ENCODE peak calls at places on chromosomes 1 and 21, in eight cellular contexts. One of them, this sample, is unnamed.

GRCh38 chr1:34479731-34480130 is 275.1 kb upstream of the GJB5 start:
- DNase-seq in NB4: no peak
- DNase-seq in GM13976: no peak
- DNase-seq in left lung: no peak
- DNase-seq in endothelial cell: no peak
- DNase-seq in astrocyte of the spinal cord: no peak
- DNase-seq in tibial artery: no peak
- DNase-seq in SK-N-SH: peak
- DNase-seq in this sample: no peak

GRCh38 chr1:1066403-1067283 is 7.5 kb downstream of the RNF223 start:
- DNase-seq in NB4: no peak
- DNase-seq in astrocyte of the spinal cord: no peak
- DNase-seq in left lung: no peak
- DNase-seq in SK-N-SH: no peak
- DNase-seq in GM13976: no peak
- DNase-seq in endothelial cell: no peak
- DNase-seq in tibial artery: no peak
- DNase-seq in this sample: peak

GRCh38 chr21:41478319-41479177 is 29.4 kb downstream of the TMPRSS2 start:
- DNase-seq in NB4: no peak
- DNase-seq in astrocyte of the spinal cord: no peak
- DNase-seq in left lung: no peak
- DNase-seq in SK-N-SH: no peak
- DNase-seq in endothelial cell: no peak
- DNase-seq in GM13976: no peak
- DNase-seq in tibial artery: no peak
- DNase-seq in this sample: peak

GRCh38 chr1:89771991-89772560 is 48.8 kb upstream of the LRRC8D start:
- DNase-seq in NB4: no peak
- DNase-seq in astrocyte of the spinal cord: no peak
- DNase-seq in GM13976: no peak
- DNase-seq in endothelial cell: no peak
- DNase-seq in SK-N-SH: no peak
- DNase-seq in tibial artery: no peak
- DNase-seq in left lung: no peak
- DNase-seq in this sample: no peak

GRCh38 chr1:157085416-157085815 is 14.2 kb downstream of the ETV3L start:
- DNase-seq in NB4: peak
- DNase-seq in left lung: no peak
- DNase-seq in GM13976: no peak
- DNase-seq in tibial artery: no peak
- DNase-seq in astrocyte of the spinal cord: no peak
- DNase-seq in SK-N-SH: no peak
- DNase-seq in endothelial cell: no peak
- DNase-seq in this sample: no peak

GRCh38 chr1:2459757-2460156 is 16.3 kb upstream of the PLCH2 start:
- DNase-seq in tibial artery: no peak
- DNase-seq in NB4: no peak
- DNase-seq in GM13976: no peak
- DNase-seq in SK-N-SH: peak
- DNase-seq in astrocyte of the spinal cord: peak
- DNase-seq in left lung: no peak
- DNase-seq in endothelial cell: no peak
- DNase-seq in this sample: peak

GRCh38 chr1:85118751-85119150 is 70.5 kb upstream of the MCOLN3 start:
- DNase-seq in left lung: no peak
- DNase-seq in endothelial cell: no peak
- DNase-seq in tibial artery: no peak
- DNase-seq in NB4: no peak
- DNase-seq in SK-N-SH: no peak
- DNase-seq in GM13976: no peak
- DNase-seq in astrocyte of the spinal cord: no peak
- DNase-seq in this sample: no peak

GRCh38 chr1:12132078-12132477 is 34.7 kb upstream of the TNFRSF1B start:
- DNase-seq in NB4: no peak
- DNase-seq in tibial artery: no peak
- DNase-seq in GM13976: no peak
- DNase-seq in SK-N-SH: no peak
- DNase-seq in endothelial cell: no peak
- DNase-seq in astrocyte of the spinal cord: no peak
- DNase-seq in left lung: peak
- DNase-seq in this sample: peak

GRCh38 chr1:56473582-56474270 is 105.6 kb downstream of the PLPP3 start:
- DNase-seq in NB4: no peak
- DNase-seq in GM13976: no peak
- DNase-seq in endothelial cell: no peak
- DNase-seq in left lung: no peak
- DNase-seq in tibial artery: no peak
- DNase-seq in SK-N-SH: no peak
- DNase-seq in astrocyte of the spinal cord: no peak
- DNase-seq in this sample: no peak

GRCh38 chr1:3975903-3976630 is 76.0 kb upstream of the C1orf174 start:
- DNase-seq in astrocyte of the spinal cord: no peak
- DNase-seq in NB4: no peak
- DNase-seq in tibial artery: no peak
- DNase-seq in GM13976: no peak
- DNase-seq in SK-N-SH: no peak
- DNase-seq in left lung: no peak
- DNase-seq in endothelial cell: no peak
- DNase-seq in this sample: no peak

GRCh38 chr21:36627242-36627641 is 71.7 kb upstream of the SIM2 start:
- DNase-seq in left lung: no peak
- DNase-seq in NB4: no peak
- DNase-seq in GM13976: no peak
- DNase-seq in endothelial cell: no peak
- DNase-seq in astrocyte of the spinal cord: peak
- DNase-seq in SK-N-SH: no peak
- DNase-seq in tibial artery: no peak
- DNase-seq in this sample: no peak

GRCh38 chr1:212686591-212686990 is 13.0 kb downstream of the BATF3 start:
- DNase-seq in tibial artery: no peak
- DNase-seq in left lung: no peak
- DNase-seq in SK-N-SH: no peak
- DNase-seq in endothelial cell: no peak
- DNase-seq in GM13976: no peak
- DNase-seq in NB4: no peak
- DNase-seq in astrocyte of the spinal cord: no peak
- DNase-seq in this sample: no peak

GRCh38 chr21:23986214-23986613 is 1621.1 kb downstream of the MRPL39 start:
- DNase-seq in SK-N-SH: no peak
- DNase-seq in tibial artery: no peak
- DNase-seq in endothelial cell: no peak
- DNase-seq in GM13976: no peak
- DNase-seq in NB4: no peak
- DNase-seq in left lung: no peak
- DNase-seq in astrocyte of the spinal cord: no peak
- DNase-seq in this sample: no peak

GRCh38 chr1:240987928-240988327 is 369.1 kb downstream of the RGS7 start:
- DNase-seq in tibial artery: no peak
- DNase-seq in GM13976: no peak
- DNase-seq in endothelial cell: no peak
- DNase-seq in left lung: no peak
- DNase-seq in SK-N-SH: no peak
- DNase-seq in NB4: no peak
- DNase-seq in astrocyte of the spinal cord: peak
- DNase-seq in this sample: no peak

GRCh38 chr21:31151682-31152081 is 113.4 kb upstream of the KRTAP19-8 start:
- DNase-seq in SK-N-SH: peak
- DNase-seq in GM13976: no peak
- DNase-seq in tibial artery: no peak
- DNase-seq in left lung: no peak
- DNase-seq in NB4: peak
- DNase-seq in endothelial cell: no peak
- DNase-seq in astrocyte of the spinal cord: no peak
- DNase-seq in this sample: no peak

GRCh38 chr21:33858672-33859372 is 56.8 kb downstream of the ATP5PO start:
- DNase-seq in NB4: no peak
- DNase-seq in endothelial cell: no peak
- DNase-seq in GM13976: no peak
- DNase-seq in astrocyte of the spinal cord: no peak
- DNase-seq in left lung: no peak
- DNase-seq in SK-N-SH: no peak
- DNase-seq in tibial artery: no peak
- DNase-seq in this sample: no peak

GRCh38 chr1:25813734-25814471 is 5.9 kb upstream of the MTFR1L start:
- DNase-seq in NB4: peak
- DNase-seq in GM13976: no peak
- DNase-seq in endothelial cell: no peak
- DNase-seq in tibial artery: no peak
- DNase-seq in SK-N-SH: no peak
- DNase-seq in left lung: no peak
- DNase-seq in astrocyte of the spinal cord: no peak
- DNase-seq in this sample: peak
- TF ChIP-seq CTCF in NB4: peak
- TF ChIP-seq CTCF in GM13976: peak
- TF ChIP-seq CTCF in endothelial cell: no peak
- TF ChIP-seq CTCF in tibial artery: no peak
- TF ChIP-seq CTCF in SK-N-SH: no peak
- TF ChIP-seq CTCF in left lung: no peak
- TF ChIP-seq CTCF in astrocyte of the spinal cord: no peak
- TF ChIP-seq CTCF in this sample: no peak

GRCh38 chr1:62294211-62294610 is 25.0 kb downstream of the KANK4 start:
- DNase-seq in astrocyte of the spinal cord: peak
- DNase-seq in tibial artery: no peak
- DNase-seq in left lung: no peak
- DNase-seq in endothelial cell: peak
- DNase-seq in GM13976: no peak
- DNase-seq in NB4: peak
- DNase-seq in SK-N-SH: peak
- DNase-seq in this sample: no peak
- TF ChIP-seq CTCF in astrocyte of the spinal cord: peak
- TF ChIP-seq CTCF in tibial artery: no peak
- TF ChIP-seq CTCF in left lung: no peak
- TF ChIP-seq CTCF in endothelial cell: peak
- TF ChIP-seq CTCF in GM13976: no peak
- TF ChIP-seq CTCF in NB4: peak
- TF ChIP-seq CTCF in SK-N-SH: peak
- TF ChIP-seq CTCF in this sample: peak

GRCh38 chr1:30343562-30343961 is 379.8 kb downstream of the MATN1 start:
- DNase-seq in tibial artery: no peak
- DNase-seq in SK-N-SH: no peak
- DNase-seq in astrocyte of the spinal cord: no peak
- DNase-seq in GM13976: no peak
- DNase-seq in left lung: no peak
- DNase-seq in NB4: no peak
- DNase-seq in endothelial cell: no peak
- DNase-seq in this sample: no peak

GRCh38 chr1:30338765-30339164 is 384.6 kb downstream of the MATN1 start:
- DNase-seq in astrocyte of the spinal cord: no peak
- DNase-seq in endothelial cell: no peak
- DNase-seq in NB4: no peak
- DNase-seq in left lung: no peak
- DNase-seq in SK-N-SH: no peak
- DNase-seq in tibial artery: no peak
- DNase-seq in GM13976: no peak
- DNase-seq in this sample: no peak

GRCh38 chr1:30342535-30343141 is 380.7 kb downstream of the MATN1 start:
- DNase-seq in GM13976: no peak
- DNase-seq in tibial artery: peak
- DNase-seq in astrocyte of the spinal cord: no peak
- DNase-seq in left lung: no peak
- DNase-seq in SK-N-SH: no peak
- DNase-seq in endothelial cell: no peak
- DNase-seq in NB4: no peak
- DNase-seq in this sample: no peak

GRCh38 chr1:30339866-30340265 is 383.5 kb downstream of the MATN1 start:
- DNase-seq in astrocyte of the spinal cord: no peak
- DNase-seq in SK-N-SH: no peak
- DNase-seq in tibial artery: no peak
- DNase-seq in GM13976: no peak
- DNase-seq in NB4: no peak
- DNase-seq in left lung: no peak
- DNase-seq in endothelial cell: no peak
- DNase-seq in this sample: no peak

GRCh38 chr1:30340934-30341333 is 382.5 kb downstream of the MATN1 start:
- DNase-seq in astrocyte of the spinal cord: no peak
- DNase-seq in SK-N-SH: no peak
- DNase-seq in endothelial cell: no peak
- DNase-seq in NB4: no peak
- DNase-seq in tibial artery: no peak
- DNase-seq in left lung: no peak
- DNase-seq in GM13976: no peak
- DNase-seq in this sample: peak
- TF ChIP-seq CTCF in astrocyte of the spinal cord: no peak
- TF ChIP-seq CTCF in SK-N-SH: no peak
- TF ChIP-seq CTCF in endothelial cell: no peak
- TF ChIP-seq CTCF in NB4: no peak
- TF ChIP-seq CTCF in tibial artery: no peak
- TF ChIP-seq CTCF in left lung: no peak
- TF ChIP-seq CTCF in GM13976: no peak
- TF ChIP-seq CTCF in this sample: peak

GRCh38 chr1:79617777-79618176 is 611.2 kb upstream of the ADGRL4 start:
- DNase-seq in GM13976: no peak
- DNase-seq in left lung: no peak
- DNase-seq in SK-N-SH: no peak
- DNase-seq in astrocyte of the spinal cord: no peak
- DNase-seq in NB4: no peak
- DNase-seq in tibial artery: no peak
- DNase-seq in endothelial cell: no peak
- DNase-seq in this sample: no peak
- TF ChIP-seq CTCF in GM13976: no peak
- TF ChIP-seq CTCF in left lung: no peak
- TF ChIP-seq CTCF in SK-N-SH: peak
- TF ChIP-seq CTCF in astrocyte of the spinal cord: peak
- TF ChIP-seq CTCF in NB4: no peak
- TF ChIP-seq CTCF in tibial artery: no peak
- TF ChIP-seq CTCF in endothelial cell: peak
- TF ChIP-seq CTCF in this sample: peak

GRCh38 chr1:18324246-18324645 is 156.5 kb upstream of the KLHDC7A start:
- DNase-seq in NB4: no peak
- DNase-seq in endothelial cell: no peak
- DNase-seq in tibial artery: no peak
- DNase-seq in astrocyte of the spinal cord: no peak
- DNase-seq in GM13976: no peak
- DNase-seq in SK-N-SH: no peak
- DNase-seq in left lung: no peak
- DNase-seq in this sample: no peak
- TF ChIP-seq CTCF in NB4: peak
- TF ChIP-seq CTCF in endothelial cell: peak
- TF ChIP-seq CTCF in tibial artery: no peak
- TF ChIP-seq CTCF in astrocyte of the spinal cord: no peak
- TF ChIP-seq CTCF in GM13976: peak
- TF ChIP-seq CTCF in SK-N-SH: no peak
- TF ChIP-seq CTCF in left lung: no peak
- TF ChIP-seq CTCF in this sample: no peak

DNA sequence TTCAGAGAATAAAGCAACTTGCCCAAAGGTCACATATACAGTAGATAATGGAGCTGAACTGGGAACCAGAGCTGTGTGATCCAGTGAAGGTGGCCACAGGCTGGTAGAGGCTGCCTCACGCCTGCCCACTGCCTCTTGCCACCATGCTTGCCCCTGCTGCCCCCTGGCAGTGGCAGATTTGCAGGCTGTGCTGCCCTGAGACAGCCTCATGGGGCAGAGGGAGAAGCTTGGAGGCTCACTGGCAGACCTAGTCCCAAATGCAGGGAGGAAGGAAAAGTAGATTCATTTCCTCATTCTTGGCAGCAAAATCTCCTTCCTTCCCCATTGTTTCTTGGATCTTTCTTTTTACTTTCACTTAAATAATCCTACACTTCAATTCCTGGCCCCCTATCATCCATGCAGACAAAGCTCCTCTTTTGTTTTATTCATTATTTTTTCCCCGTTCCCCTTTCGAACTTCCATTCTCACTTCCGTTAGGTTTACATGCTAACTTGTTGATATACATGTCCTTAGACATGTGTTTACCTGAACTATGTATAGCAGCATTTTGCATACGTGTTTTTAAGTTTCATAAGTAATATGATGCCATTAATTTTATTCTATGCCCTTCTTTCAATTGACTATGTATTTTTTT is 66.9 kb upstream of the LYST start:
- DNase-seq in tibial artery: no peak
- DNase-seq in GM13976: no peak
- DNase-seq in left lung: no peak
- DNase-seq in endothelial cell: no peak
- DNase-seq in astrocyte of the spinal cord: no peak
- DNase-seq in SK-N-SH: no peak
- DNase-seq in NB4: peak
- DNase-seq in this sample: no peak
- TF ChIP-seq CTCF in tibial artery: peak
- TF ChIP-seq CTCF in GM13976: no peak
- TF ChIP-seq CTCF in left lung: no peak
- TF ChIP-seq CTCF in endothelial cell: no peak
- TF ChIP-seq CTCF in astrocyte of the spinal cord: no peak
- TF ChIP-seq CTCF in SK-N-SH: no peak
- TF ChIP-seq CTCF in NB4: peak
- TF ChIP-seq CTCF in this sample: no peak

This sample was measured in osteoblast.